ENCODE peak calls at places on chromosomes 4 and X, in five cellular contexts. One of them, this sample, is unnamed.

GRCh38 chrX:17496407-17496806 is 121.4 kb downstream of the NHS start:
- DNase-seq in cardiac fibroblast: no peak
- DNase-seq in tibial artery: no peak
- DNase-seq in HFF-Myc: no peak
- DNase-seq in adrenal gland: no peak
- DNase-seq in this sample: no peak

GRCh38 chr4:8352368-8353157 is 83.0 kb downstream of the HTRA3 start:
- DNase-seq in adrenal gland: no peak
- DNase-seq in HFF-Myc: no peak
- DNase-seq in tibial artery: peak; percentile 9
- DNase-seq in cardiac fibroblast: no peak
- DNase-seq in this sample: no peak

GRCh38 chr4:183118585-183118984 is 19.5 kb downstream of the WWC2 start:
- DNase-seq in HFF-Myc: no peak
- DNase-seq in tibial artery: no peak
- DNase-seq in cardiac fibroblast: peak; percentile 94
- DNase-seq in adrenal gland: peak; percentile 69
- DNase-seq in this sample: no peak

GRCh38 chrX:118974908-118975671 is 672 bp downstream of the LONRF3 start:
- DNase-seq in adrenal gland: peak; percentile 60
- DNase-seq in tibial artery: peak; percentile 35
- DNase-seq in cardiac fibroblast: peak; percentile 1
- DNase-seq in HFF-Myc: no peak
- DNase-seq in this sample: no peak

GRCh38 chr4:145731026-145731425 is 51.1 kb downstream of the C4orf51 start:
- DNase-seq in tibial artery: no peak
- DNase-seq in HFF-Myc: no peak
- DNase-seq in adrenal gland: no peak
- DNase-seq in cardiac fibroblast: peak; percentile 60
- DNase-seq in this sample: no peak

GRCh38 chr4:116374815-116375214 is 710.6 kb downstream of the TRAM1L1 start:
- DNase-seq in tibial artery: no peak
- DNase-seq in adrenal gland: no peak
- DNase-seq in HFF-Myc: no peak
- DNase-seq in cardiac fibroblast: no peak
- DNase-seq in this sample: no peak

GRCh38 chrX:134294548-134294947 is 57.6 kb downstream of the CCDC160 start:
- DNase-seq in adrenal gland: no peak
- DNase-seq in HFF-Myc: no peak
- DNase-seq in cardiac fibroblast: peak; percentile 1
- DNase-seq in tibial artery: no peak
- DNase-seq in this sample: no peak

GRCh38 chrX:87900320-87900908 is 382.8 kb downstream of the KLHL4 start:
- DNase-seq in adrenal gland: no peak
- DNase-seq in cardiac fibroblast: peak; percentile 3
- DNase-seq in HFF-Myc: no peak
- DNase-seq in tibial artery: no peak
- DNase-seq in this sample: no peak

GRCh38 chr4:40897557-40898203 is 147.9 kb downstream of the NSUN7 start:
- DNase-seq in adrenal gland: peak; percentile 86
- DNase-seq in cardiac fibroblast: peak; percentile 65
- DNase-seq in tibial artery: peak; percentile 61
- DNase-seq in HFF-Myc: peak; percentile 48
- DNase-seq in this sample: peak; percentile 74

GRCh38 chrX:33183366-33183765 is 28.0 kb downstream of the DMD start:
- DNase-seq in cardiac fibroblast: peak; percentile 64
- DNase-seq in tibial artery: peak; percentile 27
- DNase-seq in HFF-Myc: no peak
- DNase-seq in adrenal gland: peak; percentile 80
- DNase-seq in this sample: no peak

GRCh38 chrX:111035256-111035655 is 60.7 kb upstream of the PAK3 start:
- DNase-seq in tibial artery: no peak
- DNase-seq in cardiac fibroblast: no peak
- DNase-seq in HFF-Myc: no peak
- DNase-seq in adrenal gland: no peak
- DNase-seq in this sample: no peak

DNA sequence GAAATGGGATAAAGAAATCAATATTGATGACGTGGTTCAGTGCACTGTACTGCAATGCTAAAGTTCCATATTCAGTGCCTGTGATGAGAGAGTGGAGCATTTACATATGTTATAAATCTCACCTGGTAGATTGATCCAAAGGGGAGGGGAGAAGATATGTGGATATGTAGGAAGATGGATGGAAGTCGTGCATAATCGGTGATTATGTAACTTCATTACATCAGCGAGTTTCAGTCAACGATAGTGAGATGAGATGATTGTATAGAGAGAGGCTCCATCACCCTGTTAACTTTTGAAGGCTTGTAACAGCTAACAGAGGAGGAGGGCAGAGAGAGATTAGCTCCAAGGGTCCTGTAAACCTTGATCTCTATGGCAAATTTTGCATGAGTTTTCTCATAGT is 1.8 kb downstream of the IL1RAPL1 start:
- DNase-seq in HFF-Myc: no peak
- DNase-seq in adrenal gland: no peak
- DNase-seq in tibial artery: no peak
- DNase-seq in cardiac fibroblast: no peak
- DNase-seq in this sample: no peak
- H3K4me3 ChIP-seq in HFF-Myc: no peak overlapping the region
- H3K4me3 ChIP-seq in adrenal gland: no peak overlapping the region
- H3K4me3 ChIP-seq in tibial artery: no peak overlapping the region
- H3K4me3 ChIP-seq in cardiac fibroblast: peak overlapping the region; percentile 7
- H3K4me3 ChIP-seq in this sample: peak overlapping the region; percentile 38

GRCh38 chr4:122765702-122766352 is 33.3 kb downstream of the BBS12 start:
- DNase-seq in tibial artery: peak; percentile 28
- DNase-seq in HFF-Myc: peak; percentile 66
- DNase-seq in cardiac fibroblast: peak; percentile 98
- DNase-seq in adrenal gland: no peak
- DNase-seq in this sample: no peak

GRCh38 chr4:122764808-122765189 is 32.3 kb downstream of the BBS12 start:
- DNase-seq in HFF-Myc: no peak
- DNase-seq in adrenal gland: no peak
- DNase-seq in tibial artery: no peak
- DNase-seq in cardiac fibroblast: peak; percentile 96
- DNase-seq in this sample: no peak

GRCh38 chr4:122762520-122762919 is 30.0 kb downstream of the BBS12 start:
- DNase-seq in HFF-Myc: no peak
- DNase-seq in cardiac fibroblast: no peak
- DNase-seq in adrenal gland: no peak
- DNase-seq in tibial artery: no peak
- DNase-seq in this sample: no peak

GRCh38 chr4:122764071-122764807 is 31.7 kb downstream of the BBS12 start:
- DNase-seq in cardiac fibroblast: peak; percentile 70
- DNase-seq in tibial artery: no peak
- DNase-seq in adrenal gland: no peak
- DNase-seq in HFF-Myc: peak; percentile 54
- DNase-seq in this sample: no peak

GRCh38 chr4:122762966-122763716 is 30.6 kb downstream of the BBS12 start:
- DNase-seq in cardiac fibroblast: no peak
- DNase-seq in HFF-Myc: peak; percentile 82
- DNase-seq in tibial artery: no peak
- DNase-seq in adrenal gland: no peak
- DNase-seq in this sample: no peak
- TF ChIP-seq CTCF in cardiac fibroblast: no peak
- TF ChIP-seq CTCF in HFF-Myc: no peak
- TF ChIP-seq CTCF in tibial artery: no peak
- TF ChIP-seq CTCF in adrenal gland: no peak
- TF ChIP-seq CTCF in this sample: no peak

DNA sequence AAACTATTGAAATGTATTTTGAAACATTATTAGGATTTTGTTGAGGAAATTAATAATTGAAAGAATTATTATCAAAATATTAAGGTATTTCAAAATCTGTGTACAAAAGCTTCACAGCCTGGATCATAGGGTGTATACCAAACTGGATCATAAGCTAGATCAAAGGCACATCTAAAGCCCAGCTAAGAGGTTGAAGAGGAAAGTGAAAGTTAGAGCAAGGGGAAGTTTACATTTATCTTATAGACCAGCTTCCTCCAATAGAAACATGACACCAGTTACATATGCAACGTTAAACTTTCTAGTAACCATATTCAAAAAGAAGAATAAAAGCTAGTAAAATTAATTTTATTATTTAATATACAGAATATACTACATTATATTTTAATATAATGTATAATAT is 227.2 kb upstream of the BMP3 start:
- DNase-seq in cardiac fibroblast: no peak
- DNase-seq in adrenal gland: no peak
- DNase-seq in HFF-Myc: no peak
- DNase-seq in tibial artery: no peak
- DNase-seq in this sample: no peak
- H3K4me3 ChIP-seq in cardiac fibroblast: no peak overlapping the region
- H3K4me3 ChIP-seq in adrenal gland: no peak overlapping the region
- H3K4me3 ChIP-seq in HFF-Myc: no peak overlapping the region
- H3K4me3 ChIP-seq in tibial artery: no peak overlapping the region
- H3K4me3 ChIP-seq in this sample: no peak overlapping the region

DNA sequence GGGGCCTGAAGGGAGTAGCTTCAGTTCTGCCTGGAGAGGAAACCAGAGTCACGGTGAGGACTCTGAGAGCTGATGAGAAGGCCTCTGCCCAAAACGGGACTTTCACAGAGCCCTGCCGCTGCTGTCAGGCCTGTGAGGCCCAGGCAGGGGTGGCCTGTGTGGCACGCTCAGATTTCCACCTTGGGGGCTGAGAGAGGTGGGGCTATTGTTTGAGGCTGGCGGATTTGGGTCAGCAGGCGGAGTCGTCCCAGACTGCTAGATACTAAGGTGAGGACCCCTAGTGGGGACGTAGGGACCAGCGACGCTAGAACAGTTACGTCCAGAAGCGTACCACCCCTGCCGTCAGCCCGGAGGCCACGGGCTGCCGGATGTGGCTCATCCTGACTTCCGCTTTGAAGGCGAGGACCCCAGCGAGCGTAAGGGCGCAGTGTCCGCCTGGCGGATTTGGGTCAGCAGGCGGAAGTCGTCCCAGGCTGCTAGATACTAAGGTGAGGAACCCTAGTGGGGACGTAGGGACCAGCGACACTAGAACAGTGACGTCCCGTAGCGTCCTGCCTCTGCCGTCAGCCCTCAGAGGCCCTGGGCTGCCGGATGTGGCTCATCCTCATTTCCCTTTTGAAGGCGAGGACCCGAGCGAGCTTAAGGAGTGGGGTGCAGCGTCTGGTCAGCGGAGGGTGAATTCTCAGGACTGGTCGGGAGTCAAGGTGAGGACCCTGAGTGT is at the start of gene MAGEB1:
- DNase-seq in cardiac fibroblast: no peak
- DNase-seq in HFF-Myc: no peak
- DNase-seq in tibial artery: no peak
- DNase-seq in adrenal gland: no peak
- DNase-seq in this sample: no peak
- TF ChIP-seq CTCF in cardiac fibroblast: no peak
- TF ChIP-seq CTCF in HFF-Myc: no peak
- TF ChIP-seq CTCF in tibial artery: no peak
- TF ChIP-seq CTCF in adrenal gland: no peak
- TF ChIP-seq CTCF in this sample: no peak